ENCODE peak calls at places on chromosomes 5 and 9, in ten cellular contexts. B is left ventricle myocardium inferior, G is PC-3, N is GM23338, E is heart left ventricle, A is psoas muscle, H is PC-9, V is upper lobe of right lung, F is GM06990, C is BE2C. I is an unnamed sample. For H3K36me3, the result is how much of the 10 kb centered on the place peaks cover.

GRCh38 chr9:2134391-2134790 is 119.2 kb downstream of the SMARCA2 start:
- DNase-seq in B (no peak), G (no peak), N (no peak), E (no peak), A (no peak), H (no peak), V (no peak), F (no peak), C (no peak), I (no peak)

GRCh38 chr5:64497390-64497789 is 8.4 kb upstream of the RGS7BP start:
- DNase-seq in B (no peak), G (peak), N (peak), E (no peak), A (no peak), H (no peak), V (no peak), F (no peak), C (no peak), I (peak)

GRCh38 chr5:63128018-63128417 is 549.4 kb downstream of the LRRC70 start:
- DNase-seq in B (no peak), G (peak), N (no peak), E (no peak), A (no peak), H (no peak), V (no peak), F (no peak), C (no peak), I (no peak)

GRCh38 chr5:174421408-174421805 is 303.0 kb upstream of the MSX2 start:
- DNase-seq in B (no peak), G (no peak), N (no peak), E (no peak), A (no peak), H (no peak), V (no peak), F (no peak), C (no peak), I (no peak)

GRCh38 chr5:50325237-50325832 is 115.8 kb downstream of the EMB start:
- DNase-seq in B (no peak), G (peak), N (peak), E (no peak), A (no peak), H (no peak), V (no peak), F (peak), C (no peak), I (peak)

GRCh38 chr9:89021154-89021803 is 30.0 kb downstream of the S1PR3 start:
- DNase-seq in B (no peak), G (peak), N (no peak), E (no peak), A (peak), H (peak), V (no peak), F (no peak), C (no peak), I (peak)

GRCh38 chr5:78050888-78051287 is 243.6 kb downstream of the AP3B1 start:
- DNase-seq in B (no peak), G (peak), N (no peak), E (no peak), A (no peak), H (no peak), V (no peak), F (no peak), C (no peak), I (peak)

GRCh38 chr9:69671291-69671903 is 774 bp downstream of the APBA1 start:
- DNase-seq in B (no peak), G (no peak), N (no peak), E (no peak), A (no peak), H (no peak), V (no peak), F (peak), C (no peak), I (no peak)

GRCh38 chr5:35372482-35372881 is 142.2 kb upstream of the PRLR start:
- DNase-seq in B (no peak), G (no peak), N (no peak), E (no peak), A (no peak), H (no peak), V (no peak), F (no peak), C (no peak), I (no peak)

GRCh38 chr5:149840226-149840825 is 104.3 kb downstream of the PDE6A start:
- DNase-seq in B (no peak), G (no peak), N (no peak), E (no peak), A (no peak), H (no peak), V (no peak), F (no peak), C (no peak), I (no peak)
- H3K36me3 ChIP-seq in B (half or more), G (under half), N (under half), E (half or more), A (half or more), H (under half), V (under half), F (under half), C (under half), I (under half)

DNA sequence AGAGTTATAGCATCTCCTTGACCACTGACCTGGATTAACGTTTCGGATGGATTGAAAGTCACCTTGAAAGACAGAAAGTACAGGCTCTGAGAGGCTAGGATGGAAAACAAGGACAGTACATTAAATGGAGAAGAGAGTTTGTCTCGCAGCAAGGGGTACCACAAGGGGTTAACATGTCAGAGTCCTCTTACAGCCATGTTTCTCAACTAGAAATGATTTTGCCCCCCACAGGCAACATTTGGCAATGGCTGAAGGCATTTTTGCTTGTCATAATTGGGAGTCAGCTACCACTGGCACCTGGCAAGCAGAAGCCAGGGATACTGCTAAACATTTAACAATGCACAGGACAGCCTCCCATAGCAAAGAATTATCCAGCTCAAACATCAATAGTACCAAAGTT is 90.8 kb upstream of the EQTN start:
- DNase-seq in B (no peak), G (no peak), N (peak), E (no peak), A (no peak), H (no peak), V (no peak), F (no peak), C (no peak), I (no peak)
- TF ChIP-seq CTCF in B (no peak), G (no peak), N (no peak), E (no peak), A (no peak), H (no peak), V (no peak), F (no peak), C (no peak), I (no peak)

GRCh38 chr9:73061131-73061530 is 90.5 kb upstream of the ANXA1 start:
- DNase-seq in B (no peak), G (no peak), N (no peak), E (no peak), A (no peak), H (no peak), V (no peak), F (no peak), C (no peak), I (no peak)

GRCh38 chr9:73054091-73054490 is 97.6 kb upstream of the ANXA1 start:
- DNase-seq in B (no peak), G (no peak), N (no peak), E (no peak), A (no peak), H (no peak), V (no peak), F (no peak), C (no peak), I (no peak)

GRCh38 chr9:73053543-73053942 is 98.1 kb upstream of the ANXA1 start:
- DNase-seq in B (no peak), G (no peak), N (no peak), E (no peak), A (no peak), H (no peak), V (no peak), F (no peak), C (no peak), I (no peak)

GRCh38 chr9:73059304-73059703 is 92.4 kb upstream of the ANXA1 start:
- DNase-seq in B (no peak), G (no peak), N (no peak), E (no peak), A (no peak), H (no peak), V (no peak), F (no peak), C (no peak), I (no peak)

GRCh38 chr9:73056245-73056644 is 95.4 kb upstream of the ANXA1 start:
- DNase-seq in B (no peak), G (no peak), N (no peak), E (no peak), A (no peak), H (no peak), V (no peak), F (no peak), C (no peak), I (no peak)
- H3K36me3 ChIP-seq in B (under half), G (under half), N (under half), E (under half), A (under half), H (under half), V (under half), F (under half), C (under half), I (under half)

DNA sequence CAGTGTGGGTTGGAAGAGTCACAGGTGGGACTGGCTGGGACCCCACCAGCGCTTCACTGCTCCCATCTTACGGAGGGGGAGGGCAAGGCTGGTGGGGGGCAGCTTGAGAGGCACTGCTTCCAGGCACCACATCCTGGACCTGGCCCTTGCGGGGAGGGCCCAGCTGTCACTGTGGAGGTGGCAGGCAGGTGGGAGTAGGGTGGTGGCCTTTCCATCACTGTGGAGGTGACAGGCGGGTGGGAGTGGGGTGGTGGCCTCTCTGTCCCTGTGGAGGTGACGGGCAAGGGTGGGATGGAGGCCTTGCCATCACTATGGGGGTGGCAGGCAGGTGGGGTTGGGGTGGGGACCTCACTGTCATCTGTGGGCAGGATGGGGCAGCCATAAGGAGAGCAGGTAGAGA is 20.6 kb downstream of the RXRA start:
- DNase-seq in B (no peak), G (no peak), N (no peak), E (no peak), A (no peak), H (no peak), V (no peak), F (no peak), C (no peak), I (no peak)
- TF ChIP-seq CTCF in B (no peak), G (no peak), N (no peak), E (no peak), A (no peak), H (no peak), V (no peak), F (no peak), C (no peak), I (no peak)